ENCODE peak calls at places on chromosomes 1 and 21, in seven cellular contexts. Y is KBM-7; C is left lung; T is NCI-H1092 treated with DMSO at 0.1 percent for 48 hours; W is stromal cell of bone marrow; K is stimulated activated CD4-positive, alpha-beta T cell treated with anti-CD3 and anti-CD28 coated beads, Interleukin-1b, Interleukin-23, amount 100 ng/mL, for 1 hour; X is ureter. I is an unnamed sample.

GRCh38 chr1:56910441-56910985 is 55.3 kb downstream of the C8B start:
- DNase-seq in Y (peak), K (no peak), W (no peak), C (no peak), T (no peak), X (no peak), I (no peak)

GRCh38 chr1:195664628-195665027 is 943.6 kb downstream of the KCNT2 start:
- DNase-seq in Y (no peak), T (no peak), X (no peak), K (no peak), W (no peak), C (no peak), I (no peak)

GRCh38 chr1:184555665-184556641 is 169.1 kb downstream of the C1orf21 start:
- DNase-seq in T (peak), Y (no peak), W (no peak), X (no peak), K (no peak), C (no peak), I (no peak)

GRCh38 chr1:22286491-22286890 is 143.6 kb upstream of the WNT4 start:
- DNase-seq in K (no peak), C (no peak), Y (no peak), X (peak), W (no peak), T (no peak), I (no peak)

GRCh38 chr1:29381426-29381825 is 145.1 kb downstream of the PTPRU start:
- DNase-seq in T (no peak), K (no peak), Y (no peak), X (no peak), W (no peak), C (no peak), I (no peak)

GRCh38 chr1:212749924-212750535 is 41.5 kb downstream of the NSL1 start:
- DNase-seq in T (peak), W (peak), X (no peak), Y (peak), C (no peak), K (no peak), I (peak)

GRCh38 chr21:43207043-43207315 is 38.2 kb downstream of the CRYAA start:
- DNase-seq in T (no peak), W (no peak), Y (no peak), K (no peak), X (no peak), C (no peak), I (no peak)

GRCh38 chr1:155207578-155208405 is at the start of gene THBS3:
- DNase-seq in Y (no peak), W (peak), X (peak), K (no peak), C (no peak), T (peak), I (no peak)

GRCh38 chr1:35505911-35506798 is 51.0 kb downstream of the KIAA0319L start:
- DNase-seq in X (peak), T (no peak), C (no peak), W (peak), Y (peak), K (no peak), I (no peak)

GRCh38 chr1:174963547-174964125 is 36.1 kb upstream of the CACYBP start:
- DNase-seq in Y (no peak), C (no peak), K (no peak), X (no peak), W (no peak), T (peak), I (no peak)

GRCh38 chr1:183029591-183030000 is 6.4 kb downstream of the LAMC1 start:
- DNase-seq in X (no peak), C (no peak), K (no peak), T (no peak), Y (no peak), W (peak), I (no peak)

GRCh38 chr1:172948457-172948856 is 102.3 kb downstream of the TNFSF18 start:
- DNase-seq in T (no peak), C (no peak), X (no peak), Y (no peak), W (peak), K (no peak), I (no peak)

GRCh38 chr1:11338351-11338809 is 65.4 kb downstream of the UBIAD1 start:
- DNase-seq in C (no peak), T (peak), K (no peak), W (no peak), X (no peak), Y (no peak), I (no peak)

GRCh38 chr21:43984905-43985689 is 27.0 kb upstream of the TRAPPC10 start:
- DNase-seq in T (no peak), Y (no peak), C (no peak), K (no peak), X (no peak), W (no peak), I (no peak)

GRCh38 chr1:7229696-7230095 is 444.4 kb downstream of the CAMTA1 start:
- DNase-seq in Y (no peak), T (no peak), K (no peak), C (no peak), W (no peak), X (no peak), I (no peak)

GRCh38 chr21:39189857-39190604 is 6.8 kb upstream of the PSMG1 start:
- DNase-seq in T (no peak), C (no peak), Y (no peak), W (peak), X (no peak), K (no peak), I (no peak)

GRCh38 chr1:31702836-31703404 is 897 bp downstream of the COL16A1 start:
- DNase-seq in Y (no peak), C (no peak), T (no peak), X (no peak), W (no peak), K (no peak), I (no peak)

GRCh38 chr1:221634010-221634409 is 107.9 kb downstream of the DUSP10 start:
- DNase-seq in K (no peak), C (no peak), T (no peak), X (no peak), W (no peak), Y (no peak), I (no peak)

GRCh38 chr1:29237906-29238600 is 1.7 kb downstream of the PTPRU start:
- DNase-seq in X (peak), T (no peak), C (peak), K (no peak), Y (peak), W (no peak), I (no peak)

GRCh38 chr1:205235921-205236320 is 8.2 kb downstream of the TMCC2 start:
- DNase-seq in Y (no peak), W (no peak), K (no peak), T (no peak), X (no peak), C (no peak), I (no peak)

GRCh38 chr1:221117548-221117951 is 238.3 kb downstream of the HLX start:
- DNase-seq in W (peak), K (no peak), X (no peak), T (peak), Y (no peak), C (no peak), I (no peak)

GRCh38 chr1:236795757-236796719 is 946 bp downstream of the MTR start:
- DNase-seq in W (peak), K (peak), Y (peak), C (no peak), T (peak), X (no peak), I (no peak)

GRCh38 chr1:17732475-17732874 is 22.7 kb upstream of the ACTL8 start:
- DNase-seq in T (no peak), Y (no peak), X (no peak), K (no peak), W (peak), C (no peak), I (no peak)

GRCh38 chr1:113744114-113744513 is 15.2 kb downstream of the PHTF1 start:
- DNase-seq in W (no peak), X (no peak), T (no peak), K (no peak), Y (no peak), C (no peak), I (no peak)

I was measured in hippocampal formation.